ENCODE peak calls at places on chromosome 1, in seven cellular contexts. H, Y, Z, N, F, U and G are unnamed samples.

GRCh38 chr1:182587666-182588438 is 1.2 kb downstream of the RNASEL start:
- DNase-seq in H (no peak), Y (no peak), Z (no peak), N (no peak), F (no peak), U (no peak), G (no peak)

GRCh38 chr1:119743308-119743707 is 25.4 kb downstream of the HMGCS2 start:
- DNase-seq in H (no peak), Y (no peak), Z (no peak), N (no peak), F (no peak), U (no peak), G (no peak)

GRCh38 chr1:1922782-1923680 is 4.0 kb upstream of the TMEM52 start:
- DNase-seq in H (no peak), Y (no peak), Z (no peak), N (no peak), F (no peak), U (no peak), G (no peak)

GRCh38 chr1:190608282-190608681 is 130.6 kb upstream of the BRINP3 start:
- DNase-seq in H (no peak), Y (no peak), Z (no peak), N (no peak), F (no peak), U (no peak), G (no peak)

GRCh38 chr1:7405844-7406500 is 365.1 kb upstream of the VAMP3 start:
- DNase-seq in H (no peak), Y (no peak), Z (no peak), N (no peak), F (no peak), U (no peak), G (no peak)

GRCh38 chr1:79899914-79900313 is 893.4 kb upstream of the ADGRL4 start:
- DNase-seq in H (no peak), Y (peak), Z (no peak), N (no peak), F (peak), U (no peak), G (no peak)

GRCh38 chr1:150152182-150152536 is 2.4 kb downstream of the PLEKHO1 start:
- DNase-seq in H (no peak), Y (peak), Z (no peak), N (no peak), F (peak), U (no peak), G (no peak)

GRCh38 chr1:192133350-192133950 is 24.8 kb upstream of the RGS18 start:
- DNase-seq in H (no peak), Y (peak), Z (no peak), N (no peak), F (peak), U (no peak), G (no peak)

GRCh38 chr1:197464039-197464438 is 196.0 kb downstream of the CRB1 start:
- DNase-seq in H (peak), Y (peak), Z (no peak), N (no peak), F (no peak), U (peak), G (no peak)

GRCh38 chr1:192756314-192756713 is 52.5 kb upstream of the RGS2 start:
- DNase-seq in H (no peak), Y (no peak), Z (no peak), N (no peak), F (no peak), U (no peak), G (no peak)

GRCh38 chr1:77473690-77474089 is 191.9 kb downstream of the AK5 start:
- DNase-seq in H (no peak), Y (peak), Z (no peak), N (no peak), F (peak), U (no peak), G (no peak)

GRCh38 chr1:7366955-7367665 is 404.0 kb upstream of the VAMP3 start:
- DNase-seq in H (no peak), Y (no peak), Z (no peak), N (no peak), F (no peak), U (no peak), G (no peak)

GRCh38 chr1:7262611-7263010 is 477.4 kb downstream of the CAMTA1 start:
- DNase-seq in H (no peak), Y (no peak), Z (no peak), N (no peak), F (peak), U (no peak), G (no peak)

GRCh38 chr1:15952317-15953258 is 23.3 kb downstream of the ZBTB17 start:
- DNase-seq in H (no peak), Y (peak), Z (peak), N (no peak), F (peak), U (no peak), G (no peak)

GRCh38 chr1:38929476-38929875 is 12.2 kb downstream of the RHBDL2 start:
- DNase-seq in H (peak), Y (no peak), Z (no peak), N (no peak), F (no peak), U (peak), G (no peak)

GRCh38 chr1:186535388-186536133 is 74.6 kb upstream of the PDC start:
- DNase-seq in H (no peak), Y (peak), Z (no peak), N (no peak), F (peak), U (peak), G (no peak)